ENCODE peak calls at places on chromosomes 7 and 10, in four cellular contexts. One of them, this sample, is unnamed.

GRCh38 chr7:90474284-90475210 is 5.1 kb downstream of the PTTG1IP2 start:
- DNase-seq in GM12878: no peak
- DNase-seq in HepG2: no peak
- DNase-seq in K562: no peak
- DNase-seq in this sample: no peak

GRCh38 chr10:120365872-120366271 is 91.2 kb upstream of the PLPP4 start:
- DNase-seq in GM12878: no peak
- DNase-seq in HepG2: no peak
- DNase-seq in K562: no peak
- DNase-seq in this sample: no peak

GRCh38 chr10:122845783-122846332 is at the start of gene CUZD1:
- DNase-seq in GM12878: no peak
- DNase-seq in HepG2: no peak
- DNase-seq in K562: no peak
- DNase-seq in this sample: no peak

GRCh38 chr7:128217030-128217805 is 23.9 kb upstream of the LEP start:
- DNase-seq in GM12878: no peak
- DNase-seq in HepG2: no peak
- DNase-seq in K562: peak
- DNase-seq in this sample: no peak

GRCh38 chr7:13912740-13913320 is 76.6 kb downstream of the ETV1 start:
- DNase-seq in GM12878: no peak
- DNase-seq in HepG2: no peak
- DNase-seq in K562: no peak
- DNase-seq in this sample: no peak

GRCh38 chr7:95718556-95719410 is 53.6 kb upstream of the DYNC1I1 start:
- DNase-seq in GM12878: no peak
- DNase-seq in HepG2: no peak
- DNase-seq in K562: peak
- DNase-seq in this sample: peak

GRCh38 chr7:159088016-159088865 is 56.4 kb downstream of the VIPR2 start:
- DNase-seq in GM12878: no peak
- DNase-seq in HepG2: no peak
- DNase-seq in K562: no peak
- DNase-seq in this sample: no peak

GRCh38 chr7:128867842-128868623 is 5.4 kb downstream of the ATP6V1F start:
- DNase-seq in GM12878: no peak
- DNase-seq in HepG2: no peak
- DNase-seq in K562: no peak
- DNase-seq in this sample: no peak

GRCh38 chr7:23863209-23863798 is 153.3 kb downstream of the STK31 start:
- DNase-seq in GM12878: no peak
- DNase-seq in HepG2: peak
- DNase-seq in K562: peak
- DNase-seq in this sample: peak

GRCh38 chr7:123494193-123494796 is 40.1 kb downstream of the IQUB start:
- DNase-seq in GM12878: no peak
- DNase-seq in HepG2: peak
- DNase-seq in K562: peak
- DNase-seq in this sample: peak

GRCh38 chr10:110682348-110682747 is 38.2 kb downstream of the RBM20 start:
- DNase-seq in GM12878: no peak
- DNase-seq in HepG2: no peak
- DNase-seq in K562: no peak
- DNase-seq in this sample: no peak

GRCh38 chr10:47370878-47371277 is 13.2 kb downstream of the ZNF488 start:
- DNase-seq in GM12878: no peak
- DNase-seq in HepG2: no peak
- DNase-seq in K562: no peak
- DNase-seq in this sample: no peak

GRCh38 chr10:43978936-43979335 is 330.3 kb upstream of the ZNF32 start:
- DNase-seq in GM12878: no peak
- DNase-seq in HepG2: no peak
- DNase-seq in K562: no peak
- DNase-seq in this sample: no peak

GRCh38 chr10:35422236-35422635 is 85.9 kb downstream of the CCNY start:
- DNase-seq in GM12878: no peak
- DNase-seq in HepG2: peak
- DNase-seq in K562: peak
- DNase-seq in this sample: no peak

GRCh38 chr7:117630501-117630900 is 150.7 kb downstream of the CFTR start:
- DNase-seq in GM12878: no peak
- DNase-seq in HepG2: no peak
- DNase-seq in K562: no peak
- DNase-seq in this sample: no peak

GRCh38 chr10:117626228-117626627 is 83.7 kb downstream of the EMX2 start:
- DNase-seq in GM12878: no peak
- DNase-seq in HepG2: no peak
- DNase-seq in K562: no peak
- DNase-seq in this sample: no peak

GRCh38 chr10:104054430-104054829 is 31.2 kb downstream of the COL17A1 start:
- DNase-seq in GM12878: no peak
- DNase-seq in HepG2: no peak
- DNase-seq in K562: no peak
- DNase-seq in this sample: no peak

GRCh38 chr10:72875250-72876055 is 18.1 kb upstream of the OIT3 start:
- DNase-seq in GM12878: no peak
- DNase-seq in HepG2: peak
- DNase-seq in K562: peak
- DNase-seq in this sample: peak

GRCh38 chr7:148084138-148084537 is 506.4 kb upstream of the C7orf33 start:
- DNase-seq in GM12878: no peak
- DNase-seq in HepG2: peak
- DNase-seq in K562: peak
- DNase-seq in this sample: peak

GRCh38 chr10:50988792-50989191 is 85.5 kb upstream of the PRKG1 start:
- DNase-seq in GM12878: no peak
- DNase-seq in HepG2: no peak
- DNase-seq in K562: peak
- DNase-seq in this sample: peak

GRCh38 chr7:125984795-125985194 is 1055.2 kb upstream of the POT1 start:
- DNase-seq in GM12878: no peak
- DNase-seq in HepG2: no peak
- DNase-seq in K562: no peak
- DNase-seq in this sample: no peak

GRCh38 chr10:29081231-29081630 is 207.6 kb upstream of the LYZL1 start:
- DNase-seq in GM12878: no peak
- DNase-seq in HepG2: no peak
- DNase-seq in K562: no peak
- DNase-seq in this sample: no peak

GRCh38 chr7:27188666-27189559 is 3.9 kb upstream of the HOXA11 start:
- DNase-seq in GM12878: no peak
- DNase-seq in HepG2: no peak
- DNase-seq in K562: no peak
- DNase-seq in this sample: no peak

GRCh38 chr7:116258734-116259133 is 48.4 kb downstream of the TES start:
- DNase-seq in GM12878: peak
- DNase-seq in HepG2: peak
- DNase-seq in K562: peak
- DNase-seq in this sample: peak
- TF ChIP-seq TARDBP in GM12878: no peak
- TF ChIP-seq TARDBP in HepG2: no peak
- TF ChIP-seq TARDBP in K562: no peak
- TF ChIP-seq TARDBP in this sample: no peak

DNA sequence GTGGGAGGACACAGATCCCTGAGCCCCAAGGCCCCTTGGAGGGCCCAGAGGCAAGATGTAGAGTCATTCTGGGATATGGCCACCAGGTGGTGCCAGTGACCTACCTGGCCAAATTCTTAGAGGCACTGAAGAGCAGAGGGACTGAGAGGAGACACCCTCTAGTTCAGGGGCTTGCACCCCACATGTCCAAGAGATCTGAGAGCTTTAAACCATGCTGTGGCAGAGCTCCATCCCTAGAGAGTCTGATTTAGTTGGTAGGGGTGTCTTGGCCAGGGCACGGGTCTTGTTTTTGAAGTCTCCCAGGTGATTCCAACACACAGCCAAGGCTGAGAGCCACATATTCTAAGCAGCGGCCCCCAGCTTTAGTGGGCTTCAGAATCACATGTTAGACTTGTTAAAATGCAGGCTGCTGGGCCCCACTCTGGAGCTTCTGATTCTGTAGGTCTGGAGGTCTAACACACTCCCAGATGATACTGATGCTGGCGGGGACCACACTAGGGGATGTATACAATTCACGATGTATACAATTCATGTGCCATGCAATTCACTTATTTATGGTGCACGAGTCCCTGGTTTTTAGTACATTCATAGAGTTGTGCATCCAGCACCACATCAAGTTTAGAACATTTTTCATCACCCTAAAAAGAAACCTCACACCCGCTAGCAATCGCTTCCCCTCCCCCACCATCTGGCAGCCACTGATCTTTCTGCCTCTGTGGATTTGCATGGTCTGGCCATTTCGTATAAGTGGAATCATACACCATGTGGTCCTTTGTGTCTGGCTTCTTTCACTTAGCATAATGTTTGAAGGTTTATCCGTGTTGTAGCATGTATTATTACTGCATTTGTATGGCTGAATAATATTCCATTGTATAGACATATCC is 52.3 kb downstream of the PRF1 start:
- DNase-seq in GM12878: peak
- DNase-seq in HepG2: peak
- DNase-seq in K562: peak
- DNase-seq in this sample: peak
- TF ChIP-seq TARDBP in GM12878: peak
- TF ChIP-seq TARDBP in HepG2: no peak
- TF ChIP-seq TARDBP in K562: no peak
- TF ChIP-seq TARDBP in this sample: no peak

GRCh38 chr7:5020098-5020497 is 25.6 kb upstream of the RBAK start:
- DNase-seq in GM12878: no peak
- DNase-seq in HepG2: no peak
- DNase-seq in K562: no peak
- DNase-seq in this sample: no peak
- TF ChIP-seq TARDBP in GM12878: no peak
- TF ChIP-seq TARDBP in HepG2: no peak
- TF ChIP-seq TARDBP in K562: no peak
- TF ChIP-seq TARDBP in this sample: no peak

GRCh38 chr7:99324966-99325596 is 617 bp upstream of the ARPC1A start:
- DNase-seq in GM12878: no peak
- DNase-seq in HepG2: no peak
- DNase-seq in K562: peak
- DNase-seq in this sample: peak
- TF ChIP-seq TARDBP in GM12878: no peak
- TF ChIP-seq TARDBP in HepG2: no peak
- TF ChIP-seq TARDBP in K562: no peak
- TF ChIP-seq TARDBP in this sample: no peak

DNA sequence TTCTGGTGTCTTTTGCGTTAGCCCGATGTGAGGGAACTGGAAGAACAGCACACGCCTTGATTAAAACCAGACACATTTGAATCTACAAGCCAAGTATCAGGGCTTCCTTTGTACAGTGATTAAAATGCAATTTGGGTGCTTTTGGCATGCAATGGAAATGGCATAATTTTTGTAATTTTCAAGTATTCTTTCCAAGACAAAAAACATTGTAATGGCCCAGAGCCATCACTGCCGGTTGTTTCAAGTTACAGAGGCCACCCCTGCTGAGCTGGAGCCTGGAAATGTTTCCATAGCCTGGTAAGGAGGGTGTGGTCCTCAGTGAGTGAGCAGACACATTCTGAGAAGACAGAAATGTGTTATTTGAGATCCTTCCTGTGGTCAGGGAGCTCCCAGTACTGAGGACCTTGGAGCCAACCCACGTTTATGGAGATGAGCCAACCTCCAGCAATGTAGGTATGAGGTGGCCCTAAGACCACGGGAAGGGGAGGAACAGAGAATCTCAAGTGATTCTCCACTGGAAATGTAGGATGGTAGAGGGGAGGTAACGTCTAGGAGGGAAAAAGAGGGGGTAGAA is 20.9 kb downstream of the TEX36 start:
- DNase-seq in GM12878: no peak
- DNase-seq in HepG2: no peak
- DNase-seq in K562: peak
- DNase-seq in this sample: peak
- TF ChIP-seq TARDBP in GM12878: no peak
- TF ChIP-seq TARDBP in HepG2: no peak
- TF ChIP-seq TARDBP in K562: no peak
- TF ChIP-seq TARDBP in this sample: no peak

DNA sequence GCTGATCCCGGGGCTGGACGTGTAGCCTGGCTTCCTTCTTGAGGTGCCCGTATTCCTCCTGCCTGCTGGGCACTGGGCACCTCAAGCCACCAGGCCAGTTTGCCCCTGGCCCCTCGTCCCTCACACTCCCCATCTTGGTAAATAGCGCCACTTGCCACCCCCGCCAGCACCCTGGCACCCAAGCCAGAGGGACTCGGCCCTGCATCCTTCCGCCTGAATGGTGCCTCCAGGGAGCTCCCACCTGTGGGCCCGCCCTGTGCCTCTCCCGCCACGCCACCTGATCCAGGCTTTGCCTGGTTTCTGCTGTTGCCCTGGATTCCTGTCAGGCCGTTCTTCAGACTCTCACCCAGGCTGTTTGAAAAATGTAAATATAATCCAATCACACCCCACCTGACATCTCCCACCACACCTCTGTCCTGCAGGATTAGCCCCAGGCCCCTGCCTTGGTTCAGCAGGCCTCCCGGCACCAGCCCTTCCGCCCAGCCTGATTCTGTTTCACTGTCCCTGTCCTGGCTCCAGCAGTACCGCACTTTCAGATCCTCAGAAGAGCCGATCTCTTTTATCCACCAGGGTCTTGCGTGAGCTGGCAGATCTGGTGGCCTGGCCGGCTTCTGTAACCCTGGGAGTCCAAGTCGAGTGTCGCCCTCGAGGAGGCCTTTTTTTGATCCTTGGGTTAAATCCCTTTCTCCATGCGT is 33.8 kb downstream of the WIPI2 start:
- DNase-seq in GM12878: no peak
- DNase-seq in HepG2: no peak
- DNase-seq in K562: no peak
- DNase-seq in this sample: no peak
- TF ChIP-seq TARDBP in GM12878: no peak
- TF ChIP-seq TARDBP in HepG2: no peak
- TF ChIP-seq TARDBP in K562: no peak
- TF ChIP-seq TARDBP in this sample: no peak